ENCODE peak calls at places on chromosome 17, in ten cellular contexts. One of them, this sample, is unnamed.

GRCh38 chr17:12536472-12536871 is 129.2 kb upstream of the MYOCD start:
- DNase-seq in transverse colon: no peak
- DNase-seq in HCT116: no peak
- DNase-seq in IMR-90: peak
- DNase-seq in ovary: no peak
- DNase-seq in gastrocnemius medialis: no peak
- DNase-seq in vagina: no peak
- DNase-seq in breast epithelium: no peak
- DNase-seq in A549: no peak
- DNase-seq in heart left ventricle: no peak
- DNase-seq in this sample: no peak

GRCh38 chr17:4199818-4200402 is 56.9 kb downstream of the CYB5D2 start:
- DNase-seq in heart left ventricle: no peak
- DNase-seq in A549: peak
- DNase-seq in transverse colon: no peak
- DNase-seq in breast epithelium: no peak
- DNase-seq in vagina: no peak
- DNase-seq in gastrocnemius medialis: no peak
- DNase-seq in IMR-90: peak
- DNase-seq in HCT116: peak
- DNase-seq in ovary: no peak
- DNase-seq in this sample: no peak

GRCh38 chr17:11671151-11671550 is 72.9 kb downstream of the DNAH9 start:
- DNase-seq in HCT116: no peak
- DNase-seq in transverse colon: no peak
- DNase-seq in ovary: no peak
- DNase-seq in heart left ventricle: no peak
- DNase-seq in breast epithelium: no peak
- DNase-seq in vagina: no peak
- DNase-seq in A549: no peak
- DNase-seq in IMR-90: no peak
- DNase-seq in gastrocnemius medialis: no peak
- DNase-seq in this sample: no peak

GRCh38 chr17:75848523-75849303 is 4.5 kb upstream of the UNC13D start:
- DNase-seq in transverse colon: peak
- DNase-seq in IMR-90: peak
- DNase-seq in HCT116: peak
- DNase-seq in heart left ventricle: peak
- DNase-seq in breast epithelium: peak
- DNase-seq in vagina: no peak
- DNase-seq in A549: peak
- DNase-seq in ovary: peak
- DNase-seq in gastrocnemius medialis: peak
- DNase-seq in this sample: peak

GRCh38 chr17:47295874-47296255 is 27.9 kb upstream of the EFCAB13 start:
- DNase-seq in breast epithelium: no peak
- DNase-seq in ovary: no peak
- DNase-seq in transverse colon: no peak
- DNase-seq in vagina: no peak
- DNase-seq in IMR-90: no peak
- DNase-seq in HCT116: no peak
- DNase-seq in heart left ventricle: no peak
- DNase-seq in gastrocnemius medialis: no peak
- DNase-seq in A549: no peak
- DNase-seq in this sample: no peak

GRCh38 chr17:17387461-17388362 is 84.5 kb downstream of the NT5M start:
- DNase-seq in HCT116: peak
- DNase-seq in transverse colon: peak
- DNase-seq in ovary: no peak
- DNase-seq in heart left ventricle: no peak
- DNase-seq in breast epithelium: no peak
- DNase-seq in A549: peak
- DNase-seq in vagina: no peak
- DNase-seq in IMR-90: no peak
- DNase-seq in gastrocnemius medialis: no peak
- DNase-seq in this sample: no peak

GRCh38 chr17:28335959-28336871 is 654 bp downstream of the TNFAIP1 start:
- DNase-seq in heart left ventricle: peak
- DNase-seq in IMR-90: peak
- DNase-seq in vagina: no peak
- DNase-seq in A549: peak
- DNase-seq in breast epithelium: peak
- DNase-seq in ovary: peak
- DNase-seq in HCT116: peak
- DNase-seq in transverse colon: peak
- DNase-seq in gastrocnemius medialis: no peak
- DNase-seq in this sample: peak

GRCh38 chr17:57927048-57927723 is 28.0 kb downstream of the CUEDC1 start:
- DNase-seq in vagina: no peak
- DNase-seq in ovary: no peak
- DNase-seq in A549: no peak
- DNase-seq in IMR-90: peak
- DNase-seq in heart left ventricle: peak
- DNase-seq in HCT116: no peak
- DNase-seq in transverse colon: peak
- DNase-seq in breast epithelium: peak
- DNase-seq in gastrocnemius medialis: no peak
- DNase-seq in this sample: no peak

GRCh38 chr17:55265434-55266021 is 768 bp downstream of the HLF start:
- DNase-seq in HCT116: no peak
- DNase-seq in A549: no peak
- DNase-seq in breast epithelium: no peak
- DNase-seq in gastrocnemius medialis: no peak
- DNase-seq in IMR-90: no peak
- DNase-seq in transverse colon: no peak
- DNase-seq in ovary: peak
- DNase-seq in heart left ventricle: peak
- DNase-seq in vagina: no peak
- DNase-seq in this sample: peak

GRCh38 chr17:55263565-55264272 is 1.0 kb upstream of the HLF start:
- DNase-seq in IMR-90: no peak
- DNase-seq in transverse colon: no peak
- DNase-seq in HCT116: no peak
- DNase-seq in ovary: peak
- DNase-seq in vagina: no peak
- DNase-seq in heart left ventricle: no peak
- DNase-seq in gastrocnemius medialis: no peak
- DNase-seq in breast epithelium: no peak
- DNase-seq in A549: no peak
- DNase-seq in this sample: no peak

GRCh38 chr17:55264273-55264639 is 504 bp upstream of the HLF start:
- DNase-seq in transverse colon: no peak
- DNase-seq in vagina: no peak
- DNase-seq in A549: no peak
- DNase-seq in HCT116: no peak
- DNase-seq in ovary: peak
- DNase-seq in IMR-90: no peak
- DNase-seq in gastrocnemius medialis: no peak
- DNase-seq in breast epithelium: no peak
- DNase-seq in heart left ventricle: peak
- DNase-seq in this sample: no peak

GRCh38 chr17:55266051-55266957 is 1.5 kb downstream of the HLF start:
- DNase-seq in heart left ventricle: peak
- DNase-seq in HCT116: no peak
- DNase-seq in vagina: no peak
- DNase-seq in breast epithelium: no peak
- DNase-seq in IMR-90: no peak
- DNase-seq in gastrocnemius medialis: no peak
- DNase-seq in transverse colon: no peak
- DNase-seq in A549: no peak
- DNase-seq in ovary: peak
- DNase-seq in this sample: peak

GRCh38 chr17:55264640-55265298 is at the start of gene HLF:
- DNase-seq in gastrocnemius medialis: peak
- DNase-seq in breast epithelium: peak
- DNase-seq in heart left ventricle: peak
- DNase-seq in transverse colon: peak
- DNase-seq in vagina: no peak
- DNase-seq in HCT116: peak
- DNase-seq in IMR-90: peak
- DNase-seq in ovary: peak
- DNase-seq in A549: peak
- DNase-seq in this sample: peak
- H3K4me3 ChIP-seq in gastrocnemius medialis: peak
- H3K4me3 ChIP-seq in breast epithelium: peak
- H3K4me3 ChIP-seq in heart left ventricle: peak
- H3K4me3 ChIP-seq in transverse colon: peak
- H3K4me3 ChIP-seq in vagina: peak
- H3K4me3 ChIP-seq in HCT116: no peak
- H3K4me3 ChIP-seq in IMR-90: no peak
- H3K4me3 ChIP-seq in ovary: peak
- H3K4me3 ChIP-seq in A549: peak
- H3K4me3 ChIP-seq in this sample: peak

GRCh38 chr17:51118330-51119195 is 2.1 kb downstream of the SPAG9 start:
- DNase-seq in IMR-90: no peak
- DNase-seq in vagina: no peak
- DNase-seq in heart left ventricle: no peak
- DNase-seq in A549: peak
- DNase-seq in breast epithelium: no peak
- DNase-seq in transverse colon: peak
- DNase-seq in gastrocnemius medialis: peak
- DNase-seq in ovary: peak
- DNase-seq in HCT116: no peak
- DNase-seq in this sample: peak

GRCh38 chr17:51121620-51122472 is 1.2 kb upstream of the SPAG9 start:
- DNase-seq in vagina: peak
- DNase-seq in HCT116: peak
- DNase-seq in ovary: peak
- DNase-seq in A549: peak
- DNase-seq in gastrocnemius medialis: peak
- DNase-seq in heart left ventricle: peak
- DNase-seq in transverse colon: peak
- DNase-seq in breast epithelium: peak
- DNase-seq in IMR-90: peak
- DNase-seq in this sample: peak

GRCh38 chr17:51119415-51120356 is 982 bp downstream of the SPAG9 start:
- DNase-seq in HCT116: peak
- DNase-seq in transverse colon: peak
- DNase-seq in gastrocnemius medialis: peak
- DNase-seq in IMR-90: peak
- DNase-seq in vagina: no peak
- DNase-seq in A549: peak
- DNase-seq in breast epithelium: peak
- DNase-seq in ovary: peak
- DNase-seq in heart left ventricle: peak
- DNase-seq in this sample: peak

GRCh38 chr17:51120357-51120738 is 320 bp downstream of the SPAG9 start:
- DNase-seq in heart left ventricle: peak
- DNase-seq in vagina: no peak
- DNase-seq in HCT116: no peak
- DNase-seq in ovary: no peak
- DNase-seq in breast epithelium: no peak
- DNase-seq in gastrocnemius medialis: peak
- DNase-seq in A549: peak
- DNase-seq in IMR-90: peak
- DNase-seq in transverse colon: peak
- DNase-seq in this sample: peak

DNA sequence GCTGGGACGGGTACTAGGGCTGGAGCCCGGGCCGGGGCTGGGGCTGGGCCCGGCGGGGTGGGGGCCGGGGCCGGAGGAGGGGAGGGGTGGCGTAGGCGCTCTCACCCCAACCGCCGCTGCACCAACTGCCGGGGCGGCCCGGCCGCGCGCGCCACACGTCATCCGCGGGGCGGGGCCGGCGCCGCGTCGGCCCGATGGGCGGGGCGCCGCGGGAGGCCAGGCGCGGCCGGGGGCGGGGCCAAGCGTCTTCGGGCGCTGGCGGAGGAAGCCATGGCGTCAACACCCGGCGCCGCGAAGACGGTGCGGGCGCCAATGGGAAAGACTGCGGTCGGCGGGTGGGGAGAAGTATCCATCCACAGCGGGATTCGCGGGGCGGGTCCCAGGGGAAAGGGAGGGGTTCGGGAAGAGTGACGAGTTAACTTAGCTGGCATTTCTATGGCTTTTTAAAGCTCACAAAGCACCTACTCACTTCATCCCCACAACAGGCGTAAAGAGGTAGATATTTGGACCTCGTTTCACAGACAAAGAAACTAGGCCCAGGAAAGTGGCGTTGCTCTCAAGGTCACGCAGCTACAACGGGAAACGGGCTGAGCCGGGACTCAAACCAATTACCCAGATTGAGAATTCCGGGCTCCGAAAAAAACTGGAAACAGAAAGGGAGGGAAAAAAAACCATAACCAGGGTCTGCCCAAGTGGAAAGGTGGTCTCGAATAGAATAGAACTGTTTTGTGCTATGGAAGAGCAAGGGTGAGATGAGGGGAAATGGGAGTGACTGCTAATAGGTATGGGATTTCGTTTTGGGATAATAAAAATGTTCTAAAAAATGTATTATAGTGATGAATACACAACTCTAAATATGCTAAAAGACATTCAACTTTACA is at the start of gene SPAG9:
- DNase-seq in breast epithelium: peak
- DNase-seq in ovary: peak
- DNase-seq in heart left ventricle: peak
- DNase-seq in vagina: peak
- DNase-seq in HCT116: peak
- DNase-seq in transverse colon: peak
- DNase-seq in A549: peak
- DNase-seq in gastrocnemius medialis: peak
- DNase-seq in IMR-90: peak
- DNase-seq in this sample: peak
- TF ChIP-seq POLR2A in breast epithelium: peak
- TF ChIP-seq POLR2A in ovary: peak
- TF ChIP-seq POLR2A in heart left ventricle: peak
- TF ChIP-seq POLR2A in vagina: peak
- TF ChIP-seq POLR2A in HCT116: peak
- TF ChIP-seq POLR2A in transverse colon: no peak
- TF ChIP-seq POLR2A in A549: peak
- TF ChIP-seq POLR2A in gastrocnemius medialis: peak
- TF ChIP-seq POLR2A in IMR-90: peak
- TF ChIP-seq POLR2A in this sample: peak

DNA sequence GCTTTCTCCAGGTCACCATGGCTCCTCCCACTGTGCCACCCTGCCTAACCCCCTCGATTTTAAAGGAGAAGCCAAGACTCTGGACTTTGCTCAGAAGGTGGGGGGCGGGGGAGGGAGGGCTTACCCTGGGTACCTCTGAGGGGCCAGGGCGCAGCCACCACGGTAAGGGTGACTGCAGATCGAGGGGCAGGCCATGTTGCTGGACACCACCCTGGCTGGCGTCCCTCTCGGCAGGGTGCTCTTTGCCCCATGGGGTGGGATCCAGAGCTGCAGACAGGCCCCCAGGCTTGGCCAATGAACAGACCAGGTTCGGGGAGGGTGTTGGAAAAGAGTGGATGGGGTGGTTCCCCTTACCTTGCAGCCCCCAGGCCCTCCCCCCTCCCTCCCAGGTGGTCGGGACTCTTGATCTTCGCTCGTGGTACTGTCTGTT is 392 bp upstream of the GRB7 start:
- DNase-seq in A549: no peak
- DNase-seq in HCT116: no peak
- DNase-seq in ovary: no peak
- DNase-seq in breast epithelium: no peak
- DNase-seq in vagina: no peak
- DNase-seq in transverse colon: no peak
- DNase-seq in IMR-90: no peak
- DNase-seq in gastrocnemius medialis: no peak
- DNase-seq in heart left ventricle: no peak
- DNase-seq in this sample: no peak
- H3K4me3 ChIP-seq in A549: peak
- H3K4me3 ChIP-seq in HCT116: peak
- H3K4me3 ChIP-seq in ovary: no peak
- H3K4me3 ChIP-seq in breast epithelium: peak
- H3K4me3 ChIP-seq in vagina: peak
- H3K4me3 ChIP-seq in transverse colon: peak
- H3K4me3 ChIP-seq in IMR-90: no peak
- H3K4me3 ChIP-seq in gastrocnemius medialis: no peak
- H3K4me3 ChIP-seq in heart left ventricle: peak
- H3K4me3 ChIP-seq in this sample: no peak

GRCh38 chr17:82097187-82097918 is 683 bp downstream of the FASN start:
- DNase-seq in A549: peak
- DNase-seq in gastrocnemius medialis: no peak
- DNase-seq in transverse colon: peak
- DNase-seq in IMR-90: peak
- DNase-seq in vagina: no peak
- DNase-seq in HCT116: no peak
- DNase-seq in breast epithelium: no peak
- DNase-seq in heart left ventricle: peak
- DNase-seq in ovary: peak
- DNase-seq in this sample: no peak
- TF ChIP-seq POLR2A in A549: peak
- TF ChIP-seq POLR2A in gastrocnemius medialis: no peak
- TF ChIP-seq POLR2A in transverse colon: peak
- TF ChIP-seq POLR2A in IMR-90: peak
- TF ChIP-seq POLR2A in vagina: no peak
- TF ChIP-seq POLR2A in HCT116: no peak
- TF ChIP-seq POLR2A in breast epithelium: no peak
- TF ChIP-seq POLR2A in heart left ventricle: no peak
- TF ChIP-seq POLR2A in ovary: no peak
- TF ChIP-seq POLR2A in this sample: no peak